ENCODE peak calls at places on chromosomes 12 and 14, in four cellular contexts. Y, O, W and S are unnamed samples.

GRCh38 chr12:132258543-132258942 is 70.8 kb downstream of the GALNT9 start:
- DNase-seq in W (no peak), O (no peak), Y (no peak), S (no peak)

GRCh38 chr12:6765048-6765633 is 1.0 kb upstream of the PTMS start:
- DNase-seq in Y (no peak), W (no peak), O (no peak), S (no peak)

GRCh38 chr12:63023926-63024325 is 89.0 kb upstream of the PPM1H start:
- DNase-seq in O (no peak), W (no peak), Y (no peak), S (no peak)

GRCh38 chr12:18700254-18700653 is 37.6 kb downstream of the PLCZ1 start:
- DNase-seq in W (no peak), O (no peak), Y (no peak), S (peak; percentile 30)

GRCh38 chr12:123150273-123150803 is 552 bp downstream of the PITPNM2 start:
- DNase-seq in O (no peak), Y (no peak), W (no peak), S (no peak)

GRCh38 chr12:127108360-127109215 is 1158.4 kb upstream of the TMEM132C start:
- DNase-seq in W (peak; percentile 64), O (peak; percentile 15), Y (no peak), S (peak; percentile 42)

GRCh38 chr14:95620659-95621059 is 65.6 kb upstream of the TCL1B start:
- DNase-seq in W (no peak), Y (no peak), O (no peak), S (no peak)

GRCh38 chr14:85063747-85064146 is 466.2 kb upstream of the FLRT2 start:
- DNase-seq in W (no peak), Y (no peak), O (no peak), S (no peak)

GRCh38 chr14:103862393-103862782 is 15.0 kb upstream of the PPP1R13B start:
- DNase-seq in Y (no peak), O (peak; percentile 95), W (no peak), S (no peak)

GRCh38 chr12:55728932-55729591 is at the start of gene CD63:
- DNase-seq in W (peak; percentile 85), Y (no peak), O (peak; percentile 56), S (no peak)

GRCh38 chr12:95126076-95126475 is 52.7 kb upstream of the NR2C1 start:
- DNase-seq in W (no peak), O (no peak), Y (no peak), S (no peak)

GRCh38 chr12:131864469-131864868 is 30.0 kb upstream of the ULK1 start:
- DNase-seq in O (no peak), W (no peak), Y (no peak), S (no peak)

GRCh38 chr14:34053666-34054065 is 102.8 kb upstream of the EGLN3 start:
- DNase-seq in W (no peak), Y (no peak), O (no peak), S (no peak)

GRCh38 chr14:95695051-95695450 is 8.8 kb downstream of the TCL1B start:
- DNase-seq in Y (no peak), W (peak; percentile 39), O (no peak), S (no peak)

GRCh38 chr14:38357557-38357956 is 101.7 kb upstream of the CLEC14A start:
- DNase-seq in W (no peak), Y (no peak), O (no peak), S (no peak)

GRCh38 chr12:21756699-21757098 is 17.8 kb downstream of the KCNJ8 start:
- DNase-seq in O (no peak), Y (no peak), W (no peak), S (no peak)

GRCh38 chr12:45192041-45192695 is 23.7 kb upstream of the ANO6 start:
- DNase-seq in O (peak; percentile 94), W (no peak), Y (no peak), S (peak; percentile 9)

GRCh38 chr12:28882444-28882843 is 266.6 kb upstream of the FAR2 start:
- DNase-seq in Y (no peak), W (no peak), O (no peak), S (no peak)

GRCh38 chr12:47730341-47730744 is 5.1 kb upstream of the ENDOU start:
- DNase-seq in Y (no peak), W (no peak), O (no peak), S (no peak)

GRCh38 chr12:52804029-52804428 is 8.1 kb upstream of the KRT3 start:
- DNase-seq in O (no peak), Y (no peak), W (no peak), S (no peak)

GRCh38 chr12:23634344-23634743 is 315.1 kb downstream of the SOX5 start:
- DNase-seq in O (no peak), W (no peak), Y (no peak), S (no peak)

GRCh38 chr12:23626791-23627190 is 322.7 kb downstream of the SOX5 start:
- DNase-seq in Y (no peak), W (no peak), O (no peak), S (no peak)

GRCh38 chr12:23631991-23632390 is 317.5 kb downstream of the SOX5 start:
- DNase-seq in W (no peak), O (no peak), Y (no peak), S (no peak)

GRCh38 chr12:23630524-23630923 is 318.9 kb downstream of the SOX5 start:
- DNase-seq in O (no peak), Y (no peak), W (no peak), S (no peak)

DNA sequence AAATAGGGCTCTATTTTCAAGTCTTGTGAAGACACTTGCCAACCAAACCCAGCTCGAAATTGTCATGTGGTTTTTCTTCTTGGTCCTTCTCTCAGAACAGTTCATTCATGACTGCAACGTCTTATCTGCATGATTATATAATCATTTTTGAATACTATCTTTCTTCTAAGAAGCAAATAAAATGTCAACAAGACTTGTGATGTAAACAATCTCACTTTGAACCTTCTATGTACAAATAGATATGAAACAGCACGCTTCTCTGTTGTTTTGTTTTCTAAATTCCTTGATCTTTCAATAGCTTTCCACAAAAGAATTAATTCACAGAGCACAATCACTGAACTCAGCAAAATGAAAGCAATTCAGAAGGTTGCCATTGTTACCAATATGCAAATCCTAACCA is 320.6 kb downstream of the SOX5 start:
- DNase-seq in W (no peak), Y (no peak), O (no peak), S (no peak)
- TF ChIP-seq YY1 in W (no peak), Y (no peak), O (no peak), S (no peak)

GRCh38 chr12:104802198-104802597 is 155.9 kb downstream of the SLC41A2 start:
- DNase-seq in W (no peak), Y (no peak), O (no peak), S (no peak)
- TF ChIP-seq SUZ12 in W (no peak), Y (no peak), O (no peak), S (no peak)

GRCh38 chr12:499837-500458 is 40.2 kb downstream of the B4GALNT3 start:
- DNase-seq in Y (no peak), O (no peak), W (no peak), S (no peak)
- TF ChIP-seq YY1 in Y (no peak), O (no peak), W (no peak), S (no peak)

DNA sequence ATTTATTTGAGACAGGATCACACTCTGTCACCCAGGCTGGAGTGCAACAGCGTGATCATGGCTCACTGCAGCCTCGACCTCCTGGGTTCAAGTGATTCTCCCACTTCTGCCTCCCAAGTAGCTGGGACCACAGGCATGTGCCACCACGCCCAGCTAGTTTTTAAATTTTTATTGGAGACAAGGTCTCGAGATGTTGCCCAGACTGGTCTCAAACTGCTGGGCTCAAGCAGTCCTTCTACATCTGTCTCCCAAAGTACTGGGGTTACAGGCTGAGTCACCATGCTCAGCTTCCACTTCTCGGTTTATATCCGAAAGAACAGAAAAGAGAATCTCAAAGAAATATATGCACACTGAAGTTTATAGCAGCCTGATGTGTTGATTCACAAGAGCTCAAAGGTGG is 107.5 kb downstream of the SCARB1 start:
- DNase-seq in O (no peak), W (no peak), Y (no peak), S (no peak)
- TF ChIP-seq SUZ12 in O (no peak), W (no peak), Y (no peak), S (no peak)

GRCh38 chr12:108787539-108787938 is 56.2 kb upstream of the CORO1C start:
- DNase-seq in W (no peak), O (no peak), Y (no peak), S (no peak)

GRCh38 chr12:108786450-108786849 is 55.1 kb upstream of the CORO1C start:
- DNase-seq in O (no peak), W (no peak), Y (no peak), S (no peak)

GRCh38 chr12:108783446-108783845 is 52.1 kb upstream of the CORO1C start:
- DNase-seq in Y (no peak), O (no peak), W (no peak), S (no peak)

GRCh38 chr12:108782971-108783370 is 51.7 kb upstream of the CORO1C start:
- DNase-seq in Y (no peak), O (no peak), W (no peak), S (no peak)

DNA sequence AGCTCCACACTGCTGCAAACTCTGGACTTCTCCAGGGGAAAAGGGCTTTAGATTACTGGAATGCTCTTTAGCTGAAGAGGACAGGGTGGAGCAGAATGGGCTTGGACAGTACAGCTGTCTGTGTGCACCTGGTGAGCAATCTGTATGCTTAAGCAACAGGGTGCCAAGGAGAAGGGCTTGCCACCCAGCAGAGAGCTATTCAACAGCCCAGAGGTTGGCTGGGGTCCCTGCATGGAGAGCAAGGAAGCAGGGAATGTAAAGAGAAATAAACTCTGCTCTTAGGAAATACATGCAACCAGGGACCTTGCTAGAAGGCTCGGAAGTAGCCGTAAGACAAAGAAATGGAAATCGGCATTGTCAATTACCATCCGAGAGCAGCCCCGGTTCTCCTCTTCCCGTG is 53.0 kb upstream of the CORO1C start:
- DNase-seq in O (no peak), Y (no peak), W (no peak), S (no peak)
- TF ChIP-seq YY1 in O (no peak), Y (no peak), W (no peak), S (no peak)